ENCODE peak calls at places on chromosome 12, in four cellular contexts. H is Calu3, F is Panc1, K is tibial artery. R is an unnamed sample.
A peak's percentile ranks its signal among the peaks of the same experiment; 100 is the strongest.

GRCh38 chr12:96177013-96177412 is 17.2 kb upstream of the ELK3 start:
- DNase-seq in H (no peak), F (no peak), K (no peak), R (no peak)

GRCh38 chr12:65881348-65881961 is 57.2 kb downstream of the HMGA2 start:
- DNase-seq in H (no peak), F (no peak), K (peak; percentile 67), R (no peak)

GRCh38 chr12:102833687-102834435 is 83.2 kb downstream of the PAH start:
- DNase-seq in H (peak; percentile 6), F (no peak), K (no peak), R (no peak)

GRCh38 chr12:99911967-99912366 is 72.8 kb downstream of the ANKS1B start:
- DNase-seq in H (no peak), F (no peak), K (no peak), R (no peak)

GRCh38 chr12:3615862-3616261 is 124.9 kb downstream of the PRMT8 start:
- DNase-seq in H (no peak), F (no peak), K (no peak), R (no peak)

GRCh38 chr12:89542912-89543592 is 17.2 kb upstream of the POC1B start:
- DNase-seq in H (peak; percentile 84), F (peak; percentile 33), K (peak; percentile 57), R (no peak)

GRCh38 chr12:108724054-108724889 is 7.0 kb downstream of the CORO1C start:
- DNase-seq in H (no peak), F (no peak), K (peak; percentile 63), R (no peak)

GRCh38 chr12:118220697-118221096 is 84.8 kb downstream of the PEBP1 start:
- DNase-seq in H (no peak), F (no peak), K (no peak), R (no peak)

GRCh38 chr12:75443709-75444108 is 36.8 kb upstream of the GLIPR1 start:
- DNase-seq in H (no peak), F (no peak), K (no peak), R (no peak)

GRCh38 chr12:27462851-27463250 is 16.3 kb downstream of the SMCO2 start:
- DNase-seq in H (no peak), F (no peak), K (no peak), R (no peak)

GRCh38 chr12:118061876-118062791 is 1.2 kb upstream of the WSB2 start:
- DNase-seq in H (peak; percentile 58), F (no peak), K (peak; percentile 50), R (no peak)

GRCh38 chr12:95212576-95212975 is 4.7 kb downstream of the FGD6 start:
- DNase-seq in H (no peak), F (no peak), K (no peak), R (no peak)

GRCh38 chr12:10189653-10190052 is 10.8 kb downstream of the TMEM52B start:
- DNase-seq in H (no peak), F (no peak), K (no peak), R (no peak)

GRCh38 chr12:96578526-96579125 is 89.2 kb downstream of the CFAP54 start:
- DNase-seq in H (peak; percentile 20), F (no peak), K (no peak), R (no peak)

GRCh38 chr12:32727237-32727636 is 28.5 kb downstream of the YARS2 start:
- DNase-seq in H (no peak), F (no peak), K (no peak), R (no peak)

GRCh38 chr12:47755655-47756562 is 2.8 kb downstream of the RAPGEF3 start:
- DNase-seq in H (peak; percentile 50), F (no peak), K (no peak), R (no peak)

GRCh38 chr12:70607107-70607506 is 30.1 kb downstream of the PTPRB start:
- DNase-seq in H (no peak), F (no peak), K (no peak), R (no peak)

GRCh38 chr12:96063046-96063445 is 27.7 kb upstream of the LTA4H start:
- DNase-seq in H (no peak), F (no peak), K (no peak), R (no peak)

GRCh38 chr12:48015954-48016353 is 11.7 kb upstream of the COL2A1 start:
- DNase-seq in H (no peak), F (no peak), K (no peak), R (no peak)

GRCh38 chr12:121805800-121806555 is 2.2 kb downstream of the SETD1B start:
- DNase-seq in H (no peak), F (no peak), K (no peak), R (no peak)

GRCh38 chr12:51421266-51421884 is 3.3 kb upstream of the SLC4A8 start:
- DNase-seq in H (peak; percentile 54), F (peak; percentile 41), K (no peak), R (no peak)

GRCh38 chr12:47828967-47829482 is 9.3 kb upstream of the HDAC7 start:
- DNase-seq in H (peak; percentile 71), F (no peak), K (peak; percentile 83), R (no peak)

GRCh38 chr12:56943878-56944277 is 9.7 kb upstream of the SDR9C7 start:
- DNase-seq in H (no peak), F (no peak), K (no peak), R (no peak)

GRCh38 chr12:56951582-56952339 is 5.6 kb downstream of the RDH16 start:
- DNase-seq in H (no peak), F (no peak), K (no peak), R (no peak)

GRCh38 chr12:56948881-56949280 is 8.5 kb downstream of the RDH16 start:
- DNase-seq in H (no peak), F (no peak), K (no peak), R (no peak)

GRCh38 chr12:56953314-56953713 is 4.1 kb downstream of the RDH16 start:
- DNase-seq in H (no peak), F (no peak), K (no peak), R (no peak)

DNA sequence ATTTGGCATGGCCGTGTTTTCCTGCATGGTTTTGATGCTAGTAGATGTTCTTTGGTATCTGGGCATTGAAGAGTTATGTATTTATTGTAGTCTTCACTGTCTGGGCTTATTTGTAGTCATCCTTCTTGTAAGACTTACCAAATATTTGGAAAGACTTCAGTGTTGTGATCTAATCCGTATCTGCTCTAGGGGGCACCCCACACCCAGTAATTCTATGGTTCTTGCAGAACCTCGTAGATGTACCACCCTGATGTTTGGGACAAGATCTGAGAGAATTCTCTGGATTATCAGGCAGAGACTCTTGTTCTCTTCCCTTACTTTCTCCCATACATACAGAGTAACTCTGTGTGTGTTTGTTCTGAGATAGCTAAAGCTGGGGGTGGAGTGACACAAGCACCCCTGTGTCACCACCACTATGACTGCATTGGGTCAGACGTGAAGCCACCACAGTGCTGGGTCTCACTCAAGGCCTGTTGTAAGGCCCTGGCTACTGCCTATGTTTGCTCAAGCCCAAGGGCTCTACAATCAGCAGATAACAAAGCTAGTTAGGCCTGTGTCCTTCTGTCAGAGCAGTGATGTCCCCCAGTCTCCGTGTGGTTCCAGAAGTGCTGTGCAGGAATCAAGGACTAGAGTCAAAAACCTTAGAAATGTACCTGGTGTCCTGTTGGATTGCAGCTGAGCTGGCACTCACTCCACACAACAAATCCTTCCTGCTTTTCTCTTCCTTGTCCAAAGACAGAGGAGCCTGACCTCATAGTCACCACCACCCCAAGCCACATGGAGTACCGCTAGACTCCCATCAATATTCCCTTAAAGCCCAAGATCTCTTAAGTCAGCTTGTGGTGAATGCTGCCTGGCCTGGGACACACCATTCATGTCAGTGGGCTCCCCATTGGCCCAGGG is 9.5 kb downstream of the RDH16 start:
- DNase-seq in H (peak; percentile 29), F (no peak), K (no peak), R (no peak)
- TF ChIP-seq CTCF in H (no peak), F (no peak), K (no peak), R (no peak)

DNA sequence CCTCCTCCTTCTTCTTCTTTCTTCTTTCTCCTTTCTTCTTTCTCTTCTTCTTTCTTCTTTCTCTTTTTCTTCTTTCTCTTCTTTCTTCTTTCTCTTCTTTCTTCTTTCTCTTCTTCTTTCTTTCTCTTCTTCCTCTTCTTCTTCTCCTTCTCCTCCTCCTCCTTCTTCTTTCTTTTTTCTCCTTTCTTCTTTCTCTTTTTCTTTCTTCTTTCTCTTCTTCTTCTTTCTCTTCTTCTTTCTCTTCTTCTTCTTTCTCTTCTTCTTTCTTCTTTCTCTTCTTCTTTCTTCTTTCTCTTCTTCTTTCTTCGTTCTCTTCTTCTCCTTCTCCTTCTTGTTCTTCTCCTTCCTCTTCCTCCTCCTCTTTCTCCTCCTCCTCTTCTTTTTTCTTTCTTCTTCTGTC is 1230.7 kb upstream of the USP15 start:
- DNase-seq in H (no peak), F (no peak), K (no peak), R (no peak)
- TF ChIP-seq CTCF in H (no peak), F (no peak), K (no peak), R (no peak)

GRCh38 chr12:49623142-49623899 is at the start of gene PRPF40B:
- DNase-seq in H (peak; percentile 81), F (no peak), K (peak; percentile 82), R (peak; percentile 92)

GRCh38 chr12:49627752-49628360 is 4.5 kb downstream of the PRPF40B start:
- DNase-seq in H (no peak), F (no peak), K (no peak), R (no peak)

GRCh38 chr12:49626836-49627235 is 3.5 kb downstream of the PRPF40B start:
- DNase-seq in H (no peak), F (no peak), K (no peak), R (no peak)

GRCh38 chr12:49624919-49625577 is 1.7 kb downstream of the PRPF40B start:
- DNase-seq in H (no peak), F (no peak), K (no peak), R (no peak)

GRCh38 chr12:49626169-49626835 is 2.9 kb downstream of the PRPF40B start:
- DNase-seq in H (no peak), F (no peak), K (no peak), R (no peak)
- TF ChIP-seq CTCF in H (no peak), F (no peak), K (no peak), R (no peak)

GRCh38 chr12:57548488-57548887 is 1.4 kb upstream of the KIF5A start:
- DNase-seq in H (no peak), F (no peak), K (no peak), R (no peak)

GRCh38 chr12:57549203-57549908 is 488 bp upstream of the KIF5A start:
- DNase-seq in H (no peak), F (no peak), K (no peak), R (no peak)

GRCh38 chr12:57545809-57546437 is 1.1 kb downstream of the DCTN2 start:
- DNase-seq in H (no peak), F (no peak), K (no peak), R (no peak)

GRCh38 chr12:57547366-57548315 is 649 bp upstream of the DCTN2 start:
- DNase-seq in H (no peak), F (no peak), K (no peak), R (no peak)

DNA sequence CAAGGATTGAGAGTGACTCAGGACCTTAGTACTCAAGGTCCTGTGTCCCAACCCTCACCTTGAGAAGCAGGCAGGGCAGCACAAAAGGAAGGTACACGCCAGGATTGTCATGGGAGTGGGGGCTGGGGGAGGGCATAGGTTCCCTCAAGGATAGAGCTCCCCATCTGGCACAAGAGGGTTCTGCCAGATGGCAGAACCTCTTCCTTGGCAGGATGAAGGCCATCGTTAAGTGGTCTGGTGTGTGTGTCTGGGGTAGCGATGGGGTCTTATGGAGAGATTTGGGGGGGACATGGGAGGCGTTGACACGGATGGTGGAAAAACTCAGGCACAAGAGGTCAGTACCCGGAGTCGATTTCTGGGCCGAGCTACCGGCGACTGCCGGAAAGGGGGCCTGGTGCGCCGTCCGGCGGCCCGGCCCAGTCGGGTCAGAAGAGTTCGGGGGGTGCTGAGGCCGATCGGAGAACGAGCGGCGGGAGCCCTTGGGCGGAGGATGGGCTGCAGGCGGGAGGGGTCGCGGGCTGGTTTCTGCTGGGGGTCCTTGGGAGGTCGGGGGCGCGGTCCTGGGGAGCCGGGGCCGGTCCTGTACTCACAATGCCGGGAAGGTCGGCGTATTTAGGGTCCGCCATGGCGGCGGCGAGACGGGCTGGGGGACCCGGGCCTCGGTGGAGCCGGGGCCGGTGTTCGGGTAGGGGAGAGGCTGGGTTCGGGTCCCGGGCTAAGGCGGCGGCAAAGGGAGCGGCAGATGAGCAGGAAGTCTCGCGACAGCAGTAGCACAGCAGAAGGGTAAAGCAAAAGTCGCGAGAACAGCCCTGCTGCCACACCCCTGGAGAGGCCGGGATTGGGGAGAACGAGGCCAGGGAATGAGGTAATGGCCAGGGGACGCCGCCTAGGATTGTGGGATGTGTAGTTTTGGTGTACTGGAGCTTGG is at the start of gene DCTN2:
- DNase-seq in H (peak; percentile 97), F (peak; percentile 93), K (peak; percentile 98), R (peak; percentile 92)
- TF ChIP-seq CTCF in H (no peak), F (no peak), K (no peak), R (no peak)

R was measured in type B pancreatic cell.